ENCODE peak calls at places on chromosomes 16 and 17, in four cellular contexts. L is PC-3, F is GM23248, X is endothelial cell of umbilical vein. D is an unnamed sample.

GRCh38 chr16:24013733-24014645 is 178.2 kb downstream of the PRKCB start:
- DNase-seq in L (no peak), F (no peak), X (no peak), D (peak)

GRCh38 chr17:17051791-17052461 is 9.7 kb downstream of the MPRIP start:
- DNase-seq in L (no peak), F (peak), X (no peak), D (no peak)

GRCh38 chr17:40097931-40098845 is 2.2 kb downstream of the NR1D1 start:
- DNase-seq in L (peak), F (peak), X (peak), D (no peak)

GRCh38 chr16:86965840-86966239 is 351.4 kb downstream of the C16orf95 start:
- DNase-seq in L (no peak), F (no peak), X (no peak), D (no peak)

GRCh38 chr16:67254809-67255552 is 6.2 kb downstream of the SLC9A5 start:
- DNase-seq in L (no peak), F (no peak), X (no peak), D (no peak)

GRCh38 chr17:50798424-50799344 is 31.4 kb upstream of the ANKRD40CL start:
- DNase-seq in L (no peak), F (no peak), X (no peak), D (no peak)

GRCh38 chr17:1563786-1564613 is 1.4 kb upstream of the PITPNA start:
- DNase-seq in L (peak), F (no peak), X (no peak), D (no peak)

GRCh38 chr16:52906271-52906670 is 146.4 kb downstream of the CHD9NB start:
- DNase-seq in L (peak), F (no peak), X (no peak), D (no peak)

GRCh38 chr16:67651847-67652246 is 6.9 kb downstream of the CARMIL2 start:
- DNase-seq in L (no peak), F (no peak), X (no peak), D (no peak)

GRCh38 chr16:66603537-66604375 is 748 bp upstream of the CMTM3 start:
- DNase-seq in L (no peak), F (peak), X (peak), D (peak)

GRCh38 chr17:48622857-48623256 is 3.3 kb downstream of the HOXB9 start:
- DNase-seq in L (no peak), F (no peak), X (no peak), D (no peak)

GRCh38 chr17:48620497-48621139 is 5.5 kb upstream of the HOXB8 start:
- DNase-seq in L (no peak), F (no peak), X (no peak), D (no peak)

GRCh38 chr17:48623583-48623982 is 2.6 kb downstream of the HOXB9 start:
- DNase-seq in L (no peak), F (no peak), X (no peak), D (no peak)

GRCh38 chr17:48619821-48620496 is 4.9 kb upstream of the HOXB8 start:
- DNase-seq in L (no peak), F (no peak), X (no peak), D (no peak)

GRCh38 chr17:48621410-48622387 is 4.5 kb downstream of the HOXB9 start:
- DNase-seq in L (no peak), F (no peak), X (no peak), D (no peak)
- TF ChIP-seq EZH2 in L (no peak), F (peak), X (no peak), D (no peak)

GRCh38 chr17:63445571-63446217 is 412 bp downstream of the CYB561 start:
- DNase-seq in L (peak), F (peak), X (peak), D (no peak)
- TF ChIP-seq EZH2 in L (no peak), F (no peak), X (no peak), D (no peak)

GRCh38 chr17:36629970-36630369 is 28.6 kb downstream of the MRM1 start:
- DNase-seq in L (no peak), F (no peak), X (no peak), D (no peak)

GRCh38 chr17:36631022-36631421 is 29.6 kb downstream of the MRM1 start:
- DNase-seq in L (no peak), F (no peak), X (no peak), D (no peak)

GRCh38 chr17:36629252-36629847 is 28.0 kb downstream of the MRM1 start:
- DNase-seq in L (peak), F (peak), X (peak), D (peak)

GRCh38 chr17:36628576-36628975 is 27.2 kb downstream of the MRM1 start:
- DNase-seq in L (no peak), F (no peak), X (no peak), D (no peak)

DNA sequence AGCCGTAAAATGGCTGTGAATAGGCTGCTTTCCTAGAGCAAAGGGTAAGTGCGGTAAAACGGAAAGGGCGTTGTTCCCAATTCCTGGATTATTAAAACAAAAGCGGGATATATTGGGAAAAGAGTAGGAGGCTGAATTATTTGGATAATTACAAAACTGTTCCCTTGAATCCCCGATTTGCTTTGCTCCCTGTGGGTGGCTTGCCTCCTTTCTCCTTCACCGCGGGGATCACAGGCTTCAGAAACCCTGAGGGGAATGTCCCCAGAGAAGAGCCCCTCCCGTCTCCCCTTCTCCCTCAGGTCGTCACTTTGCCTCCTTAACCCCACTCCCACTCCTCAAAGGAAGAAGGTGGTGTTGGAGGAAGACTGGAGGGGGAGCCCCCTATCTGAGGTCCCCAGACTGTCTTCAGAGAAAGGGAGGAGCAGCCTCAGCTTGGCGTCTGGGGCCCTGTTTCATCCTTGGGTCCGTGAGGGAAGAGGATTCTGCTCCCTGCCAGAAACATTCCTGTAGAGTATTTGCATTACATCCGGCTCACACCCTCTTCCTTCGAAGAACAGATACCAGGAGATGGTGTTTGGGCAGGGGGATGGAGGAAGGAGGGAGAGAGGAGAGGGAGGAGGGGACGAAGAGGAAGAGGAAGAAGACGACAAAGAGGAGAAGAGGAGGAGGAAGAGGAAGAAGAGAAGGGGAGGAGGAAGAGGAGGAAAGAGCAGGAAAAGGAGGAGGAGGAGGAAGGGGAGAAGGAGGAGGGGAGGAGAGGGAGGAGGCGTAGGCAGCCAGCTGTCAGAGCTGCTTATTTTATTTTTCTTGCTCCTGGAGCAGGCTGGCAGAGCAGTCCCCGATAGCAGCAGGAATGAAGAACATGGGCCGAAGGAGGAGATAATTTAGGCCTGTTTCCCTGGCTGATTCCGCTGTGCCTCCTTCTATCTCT is 31.8 kb downstream of the MRM1 start:
- DNase-seq in L (no peak), F (no peak), X (no peak), D (no peak)
- TF ChIP-seq EZH2 in L (no peak), F (no peak), X (peak), D (no peak)

DNA sequence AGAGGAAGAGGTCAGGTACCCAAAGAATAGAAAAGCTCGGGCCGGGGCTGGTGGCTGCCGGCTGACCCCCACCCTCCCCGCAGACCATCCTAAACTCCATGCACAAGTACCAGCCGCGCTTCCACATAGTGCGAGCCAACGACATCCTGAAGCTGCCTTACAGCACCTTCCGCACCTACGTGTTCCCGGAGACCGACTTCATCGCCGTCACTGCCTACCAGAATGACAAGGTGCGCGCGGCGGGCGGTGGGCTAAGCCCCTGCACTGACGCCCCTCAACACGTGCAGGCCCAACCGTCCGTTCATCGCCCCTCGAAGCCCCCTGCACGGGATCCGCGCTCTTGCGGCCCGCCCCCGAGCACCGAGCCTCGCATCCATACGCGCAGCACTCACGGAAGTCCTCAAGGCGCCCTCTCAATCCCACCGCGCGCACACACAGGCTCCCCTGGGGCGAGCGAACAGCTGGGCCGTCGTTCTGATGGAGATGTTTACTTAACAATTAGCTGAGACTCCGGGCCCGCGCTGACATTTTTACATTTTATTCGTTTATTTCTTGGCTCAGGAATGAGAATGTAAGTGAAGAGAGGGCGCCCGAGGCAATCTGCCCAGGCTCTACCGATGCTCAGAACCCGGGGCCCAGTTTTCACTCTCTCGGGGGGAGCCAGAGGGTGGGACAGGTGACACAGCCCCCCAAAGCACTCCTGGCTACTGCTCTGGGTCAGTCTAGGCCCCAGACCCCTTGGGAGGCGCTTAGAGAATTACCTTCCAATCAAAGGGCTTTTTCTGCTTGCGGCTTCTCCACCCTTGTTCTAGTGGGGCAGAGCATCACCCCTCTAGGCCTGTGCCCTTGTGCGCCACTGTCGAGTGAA is 3.6 kb downstream of the TBX2 start:
- DNase-seq in L (no peak), F (no peak), X (no peak), D (no peak)
- TF ChIP-seq EZH2 in L (no peak), F (no peak), X (peak), D (no peak)

D was measured in DND-41.